ENCODE peak calls at places on chromosomes 3 and 15, in nine cellular contexts. Y, M, H, N, Q, E, L, U and C are unnamed samples.

GRCh38 chr15:42213481-42213880 is 5.4 kb upstream of the VPS39 start:
- DNase-seq in Y (no peak), M (no peak), H (no peak), N (no peak), Q (no peak), E (no peak), L (no peak), U (no peak), C (no peak)

GRCh38 chr15:65373163-65373651 is 4.6 kb downstream of the IGDCC3 start:
- DNase-seq in Y (no peak), M (no peak), H (no peak), N (no peak), Q (no peak), E (no peak), L (no peak), U (peak), C (no peak)

GRCh38 chr3:119810018-119810435 is 28.1 kb downstream of the NR1I2 start:
- DNase-seq in Y (peak), M (no peak), H (peak), N (no peak), Q (peak), E (peak), L (no peak), U (no peak), C (no peak)

GRCh38 chr3:112653209-112653871 is 12.4 kb upstream of the CCDC80 start:
- DNase-seq in Y (no peak), M (peak), H (no peak), N (peak), Q (no peak), E (no peak), L (no peak), U (no peak), C (peak)

GRCh38 chr3:173913397-173913796 is 515.9 kb downstream of the NLGN1 start:
- DNase-seq in Y (no peak), M (no peak), H (no peak), N (no peak), Q (no peak), E (no peak), L (no peak), U (no peak), C (no peak)

GRCh38 chr15:86555939-86556725 is 476.5 kb downstream of the AGBL1 start:
- DNase-seq in Y (no peak), M (no peak), H (no peak), N (peak), Q (no peak), E (no peak), L (no peak), U (no peak), C (no peak)

GRCh38 chr3:144259267-144259666 is 287.6 kb downstream of the DIPK2A start:
- DNase-seq in Y (no peak), M (no peak), H (no peak), N (no peak), Q (no peak), E (no peak), L (no peak), U (no peak), C (no peak)

GRCh38 chr15:92200891-92201290 is 192.8 kb upstream of the ST8SIA2 start:
- DNase-seq in Y (no peak), M (no peak), H (no peak), N (no peak), Q (no peak), E (no peak), L (no peak), U (no peak), C (no peak)

GRCh38 chr15:37361621-37362020 is 261.3 kb upstream of the MEIS2 start:
- DNase-seq in Y (no peak), M (no peak), H (no peak), N (no peak), Q (no peak), E (no peak), L (no peak), U (no peak), C (no peak)

GRCh38 chr15:78850926-78851600 is 21.6 kb upstream of the MORF4L1 start:
- DNase-seq in Y (no peak), M (no peak), H (no peak), N (no peak), Q (no peak), E (no peak), L (no peak), U (no peak), C (no peak)

GRCh38 chr15:79027532-79028410 is 62.8 kb downstream of the RASGRF1 start:
- DNase-seq in Y (no peak), M (no peak), H (no peak), N (no peak), Q (no peak), E (no peak), L (no peak), U (no peak), C (no peak)

GRCh38 chr15:68151277-68151676 is 53.9 kb downstream of the CALML4 start:
- DNase-seq in Y (no peak), M (no peak), H (no peak), N (no peak), Q (no peak), E (no peak), L (no peak), U (no peak), C (no peak)

GRCh38 chr3:72977060-72977459 is 19.6 kb upstream of the PPP4R2 start:
- DNase-seq in Y (no peak), M (no peak), H (no peak), N (no peak), Q (no peak), E (no peak), L (no peak), U (peak), C (no peak)

GRCh38 chr3:41064070-41064469 is 135.2 kb upstream of the CTNNB1 start:
- DNase-seq in Y (no peak), M (no peak), H (no peak), N (no peak), Q (no peak), E (no peak), L (no peak), U (no peak), C (no peak)

GRCh38 chr3:41064526-41064925 is 134.8 kb upstream of the CTNNB1 start:
- DNase-seq in Y (no peak), M (no peak), H (no peak), N (no peak), Q (no peak), E (no peak), L (no peak), U (no peak), C (no peak)

GRCh38 chr3:41060106-41060505 is 139.2 kb upstream of the CTNNB1 start:
- DNase-seq in Y (no peak), M (no peak), H (no peak), N (no peak), Q (no peak), E (no peak), L (no peak), U (no peak), C (no peak)

DNA sequence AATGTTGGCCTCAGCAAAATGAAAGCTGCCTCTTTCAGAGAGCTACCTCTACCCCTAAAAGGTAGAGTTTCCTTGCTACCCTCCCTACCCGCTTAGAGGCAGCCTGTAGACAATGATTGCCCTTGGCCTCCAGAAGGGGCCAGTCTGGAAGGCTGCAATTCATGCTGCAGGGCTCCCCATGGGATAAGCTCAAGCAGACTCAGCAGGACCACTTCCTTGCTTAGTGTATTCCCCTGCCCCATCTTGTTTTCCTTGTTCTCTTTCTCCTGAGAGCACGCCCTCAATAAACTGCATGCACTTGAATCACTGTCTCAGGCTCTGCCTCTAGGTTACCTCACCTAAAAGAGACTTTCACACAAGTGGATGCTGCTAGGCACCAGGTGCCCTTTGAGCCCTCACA is 134.0 kb upstream of the CTNNB1 start:
- DNase-seq in Y (no peak), M (no peak), H (no peak), N (no peak), Q (no peak), E (no peak), L (no peak), U (no peak), C (no peak)
- TF ChIP-seq POLR2A in Y (no peak), M (no peak), H (no peak), N (no peak), Q (no peak), E (no peak), L (no peak), U (no peak), C (no peak)

GRCh38 chr3:177343122-177343521 is 145.8 kb upstream of the TBL1XR1 start:
- DNase-seq in Y (no peak), M (no peak), H (no peak), N (no peak), Q (no peak), E (peak), L (no peak), U (no peak), C (no peak)

GRCh38 chr3:177347611-177348010 is 150.3 kb upstream of the TBL1XR1 start:
- DNase-seq in Y (no peak), M (no peak), H (no peak), N (no peak), Q (no peak), E (no peak), L (no peak), U (no peak), C (no peak)

GRCh38 chr3:177346878-177347277 is 149.6 kb upstream of the TBL1XR1 start:
- DNase-seq in Y (no peak), M (no peak), H (no peak), N (no peak), Q (no peak), E (no peak), L (no peak), U (no peak), C (no peak)

GRCh38 chr3:177345973-177346503 is 148.8 kb upstream of the TBL1XR1 start:
- DNase-seq in Y (no peak), M (no peak), H (no peak), N (no peak), Q (no peak), E (no peak), L (no peak), U (no peak), C (no peak)

DNA sequence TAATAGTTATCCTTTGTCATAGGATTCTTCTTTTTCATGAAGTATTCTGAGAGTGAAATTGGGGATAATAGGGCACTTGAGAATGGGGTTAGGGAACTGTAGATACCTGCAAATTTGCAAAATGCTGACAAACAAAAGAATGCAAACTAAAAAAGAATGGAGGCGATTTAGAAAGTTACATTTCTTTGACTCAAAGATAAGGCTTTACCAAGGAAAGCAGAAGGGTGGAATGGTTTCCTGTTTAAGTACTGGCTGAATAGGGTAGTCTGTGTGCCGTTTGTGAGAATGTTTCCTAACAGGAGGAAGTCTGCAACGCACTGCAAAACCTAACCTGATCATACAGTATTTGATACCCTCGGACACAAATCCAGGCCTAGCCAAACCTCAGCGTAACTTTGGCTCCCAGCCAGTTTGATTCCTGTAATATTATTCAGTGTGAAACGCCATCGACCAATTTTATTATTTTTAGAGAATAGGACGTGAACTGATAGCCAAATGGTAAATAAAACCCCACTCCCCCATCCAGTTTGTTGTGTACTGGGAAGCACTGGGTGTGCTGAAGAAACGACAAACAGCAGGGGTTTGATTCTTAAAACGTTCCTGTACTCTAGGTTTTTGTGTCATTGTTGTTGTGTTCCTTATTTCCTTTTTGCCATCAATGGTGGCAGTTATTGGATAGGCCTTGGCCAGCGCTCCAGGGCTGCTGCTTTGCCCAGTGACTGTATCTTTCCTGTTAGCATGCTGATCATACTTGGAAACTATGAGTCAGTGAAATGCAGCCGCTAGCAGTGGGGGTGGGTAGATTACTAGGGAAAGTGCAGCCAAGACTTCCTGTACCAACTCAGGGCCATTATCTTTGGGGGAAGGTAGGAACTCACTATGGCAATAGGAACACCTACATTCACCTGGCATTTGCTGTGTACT is 148.0 kb upstream of the TBL1XR1 start:
- DNase-seq in Y (peak), M (peak), H (peak), N (peak), Q (peak), E (peak), L (peak), U (peak), C (peak)
- TF ChIP-seq POLR2A in Y (peak), M (no peak), H (no peak), N (no peak), Q (peak), E (no peak), L (peak), U (no peak), C (no peak)

GRCh38 chr3:46909535-46910161 is 32.1 kb downstream of the PTH1R start:
- DNase-seq in Y (peak), M (peak), H (peak), N (peak), Q (peak), E (peak), L (peak), U (peak), C (peak)
- TF ChIP-seq POLR2A in Y (no peak), M (no peak), H (no peak), N (no peak), Q (no peak), E (no peak), L (no peak), U (no peak), C (no peak)

DNA sequence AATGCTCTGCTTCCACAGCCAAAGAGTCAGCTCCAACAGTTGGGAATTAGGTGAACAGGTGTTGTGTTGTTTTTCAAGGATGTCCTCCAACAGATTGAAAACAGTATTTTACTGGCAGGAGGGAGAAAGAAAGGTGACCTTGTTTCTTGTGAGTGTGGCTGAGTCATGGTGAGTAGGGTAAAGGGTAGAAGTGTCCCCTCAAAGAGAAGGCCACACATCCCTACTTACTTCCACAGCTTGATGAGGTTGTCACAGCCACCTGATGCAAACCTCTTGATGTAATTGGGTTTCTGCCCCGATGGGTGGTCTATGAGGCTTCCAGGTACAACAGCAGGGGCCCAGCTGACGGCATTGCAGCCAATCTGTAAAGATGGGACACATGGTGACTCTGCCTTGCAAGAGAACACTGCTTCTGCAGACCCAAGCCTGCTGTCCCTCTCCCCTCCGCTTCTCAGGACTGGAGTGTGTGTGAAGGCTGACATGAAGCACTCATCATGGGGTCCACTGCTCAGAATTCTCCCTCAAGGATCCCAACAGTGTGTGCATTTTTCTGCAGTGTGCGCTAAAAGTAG is 12.7 kb upstream of the GHRL start:
- DNase-seq in Y (no peak), M (no peak), H (no peak), N (no peak), Q (no peak), E (no peak), L (no peak), U (no peak), C (no peak)
- TF ChIP-seq POLR2A in Y (no peak), M (no peak), H (no peak), N (no peak), Q (no peak), E (no peak), L (no peak), U (no peak), C (no peak)

GRCh38 chr15:90991587-90992285 is 2.6 kb downstream of the PRC1 start:
- DNase-seq in Y (no peak), M (no peak), H (no peak), N (no peak), Q (no peak), E (no peak), L (no peak), U (no peak), C (no peak)

GRCh38 chr15:90994059-90994416 is 297 bp downstream of the PRC1 start:
- DNase-seq in Y (no peak), M (no peak), H (peak), N (no peak), Q (peak), E (peak), L (no peak), U (no peak), C (peak)

GRCh38 chr15:90998737-90999136 is 4.4 kb upstream of the PRC1 start:
- DNase-seq in Y (no peak), M (no peak), H (no peak), N (no peak), Q (no peak), E (no peak), L (no peak), U (no peak), C (no peak)

GRCh38 chr15:90990446-90990845 is 3.9 kb downstream of the PRC1 start:
- DNase-seq in Y (no peak), M (no peak), H (no peak), N (no peak), Q (no peak), E (no peak), L (no peak), U (no peak), C (no peak)

DNA sequence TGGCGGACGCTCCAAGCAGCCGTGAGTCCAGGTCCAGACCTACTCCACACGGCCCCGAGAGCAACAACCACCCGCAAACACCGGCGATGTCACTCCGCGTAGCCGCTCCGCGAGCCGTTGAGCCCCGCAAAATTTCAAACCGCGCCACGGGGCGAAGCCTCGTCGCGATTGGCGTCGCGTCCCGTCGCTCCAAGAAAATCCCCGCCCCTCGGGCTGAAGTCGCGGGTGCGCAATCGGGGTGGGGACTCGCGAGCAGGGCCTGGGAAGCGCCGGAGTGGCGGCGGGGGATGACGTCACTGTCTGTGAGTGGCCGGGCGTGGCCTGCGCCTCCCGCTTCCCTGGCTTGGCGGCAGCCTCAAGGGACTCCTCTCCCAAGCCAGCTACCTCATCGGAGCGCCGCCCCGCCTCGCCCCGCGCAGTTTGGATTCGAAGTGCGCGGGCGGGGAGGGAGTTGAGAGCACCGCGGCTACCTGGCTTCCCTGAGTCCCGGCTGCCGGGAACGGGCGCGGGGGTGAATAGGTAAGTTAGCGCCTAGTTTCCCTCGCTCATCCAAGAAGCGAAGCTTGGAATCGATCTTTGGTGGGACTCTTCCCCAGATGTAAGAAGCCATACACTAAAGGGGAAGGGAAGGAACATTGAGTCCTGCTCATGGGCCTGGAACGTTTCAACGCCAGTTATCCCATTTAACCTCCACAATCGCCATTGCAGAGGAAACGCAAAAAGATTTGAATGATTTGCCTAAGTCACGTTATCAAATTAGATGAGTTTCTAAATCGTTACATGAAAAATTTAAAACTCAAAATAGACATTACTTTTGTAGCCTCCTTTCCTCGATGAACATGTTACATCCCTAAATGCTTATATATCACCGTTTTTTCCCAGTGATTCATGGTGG is at the start of gene PRC1:
- DNase-seq in Y (peak), M (peak), H (peak), N (peak), Q (peak), E (peak), L (peak), U (peak), C (peak)
- TF ChIP-seq POLR2A in Y (peak), M (peak), H (peak), N (peak), Q (peak), E (peak), L (peak), U (peak), C (peak)

DNA sequence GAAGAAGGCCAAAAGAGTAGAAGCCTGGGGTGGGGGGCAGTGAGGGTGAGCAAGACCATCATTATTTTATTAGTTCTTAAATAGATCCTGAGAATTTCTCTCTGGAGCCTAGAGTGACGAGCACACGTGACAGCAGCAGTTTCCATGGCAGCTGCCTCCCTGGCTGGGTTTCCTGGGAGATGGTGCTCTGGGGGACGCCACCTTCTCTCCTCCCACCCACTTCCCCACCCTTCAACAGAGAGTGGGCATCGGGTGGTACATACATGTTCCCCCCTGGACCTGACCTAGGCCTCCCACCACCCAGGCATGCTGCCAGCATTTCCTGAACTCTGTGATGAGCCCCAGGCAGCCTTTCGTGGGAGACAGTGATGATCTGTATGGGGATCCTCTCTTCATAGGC is 12.9 kb downstream of the CELF6 start:
- DNase-seq in Y (no peak), M (no peak), H (no peak), N (no peak), Q (no peak), E (peak), L (no peak), U (no peak), C (no peak)
- TF ChIP-seq POLR2A in Y (no peak), M (no peak), H (no peak), N (no peak), Q (no peak), E (no peak), L (no peak), U (no peak), C (no peak)

DNA sequence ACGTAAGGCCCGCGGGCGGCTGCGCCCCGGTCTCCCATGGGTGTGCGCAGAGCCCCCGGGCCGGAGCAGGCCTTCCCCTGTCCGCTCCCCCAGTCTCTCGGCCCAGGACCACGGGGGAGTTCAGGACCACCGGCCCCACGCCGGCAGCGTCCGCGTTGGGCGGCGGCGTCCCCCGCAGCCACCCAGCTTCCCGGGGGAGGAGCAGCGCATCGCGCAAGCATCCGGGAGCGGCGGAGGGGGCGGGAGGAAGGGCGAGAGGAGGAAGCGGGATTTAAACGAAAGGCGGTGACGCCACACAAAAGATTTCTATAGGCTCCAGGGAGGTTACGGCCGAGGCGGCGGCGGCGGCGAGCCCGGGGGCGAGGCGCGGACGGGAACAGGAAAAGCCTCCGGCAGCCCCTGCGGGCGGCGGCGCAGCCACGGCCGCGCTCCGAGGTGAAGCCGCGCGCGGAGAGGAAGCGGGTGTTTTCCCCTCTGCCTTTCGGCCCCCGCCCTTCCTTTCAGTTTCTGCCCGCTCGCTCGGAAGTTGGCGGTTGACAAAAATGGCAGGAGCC is at the start of gene TLNRD1:
- DNase-seq in Y (peak), M (peak), H (peak), N (peak), Q (peak), E (peak), L (peak), U (peak), C (peak)
- TF ChIP-seq POLR2A in Y (peak), M (peak), H (peak), N (peak), Q (peak), E (peak), L (peak), U (peak), C (peak)